ENCODE peak calls at places on chromosomes 3 and 15, in eight cellular contexts. B, M, H, R, L, U, E and D are unnamed samples. For H3K4me1, the result is how much of the 10 kb centered on the place peaks cover.

GRCh38 chr3:34365766-34366165 is 567.3 kb downstream of the PDCD6IP start:
- DNase-seq in B (no peak), M (no peak), H (no peak), R (no peak), L (no peak), U (no peak), E (no peak), D (no peak)

GRCh38 chr15:73681856-73682596 is 2.2 kb upstream of the CD276 start:
- DNase-seq in B (no peak), M (no peak), H (no peak), R (no peak), L (no peak), U (no peak), E (no peak), D (no peak)

GRCh38 chr3:15510493-15510892 is 11.0 kb downstream of the COLQ start:
- DNase-seq in B (no peak), M (no peak), H (no peak), R (no peak), L (no peak), U (no peak), E (no peak), D (no peak)

GRCh38 chr3:28544831-28545230 is 196.2 kb upstream of the AZI2 start:
- DNase-seq in B (no peak), M (no peak), H (no peak), R (no peak), L (no peak), U (no peak), E (no peak), D (no peak)

GRCh38 chr3:168094877-168095610 is 680 bp downstream of the GOLIM4 start:
- DNase-seq in B (peak), M (peak), H (peak), R (peak), L (peak), U (peak), E (peak), D (peak)

GRCh38 chr15:66850078-66850991 is 148.3 kb downstream of the SMAD6 start:
- DNase-seq in B (peak), M (no peak), H (no peak), R (peak), L (no peak), U (no peak), E (no peak), D (no peak)

GRCh38 chr3:175914785-175915184 is 1055.7 kb downstream of the NAALADL2 start:
- DNase-seq in B (no peak), M (no peak), H (no peak), R (no peak), L (no peak), U (no peak), E (no peak), D (no peak)

GRCh38 chr15:100934735-100935134 is 15.6 kb downstream of the LRRK1 start:
- DNase-seq in B (no peak), M (no peak), H (no peak), R (no peak), L (peak), U (no peak), E (no peak), D (no peak)

GRCh38 chr15:74517096-74517495 is 23.9 kb upstream of the ARID3B start:
- DNase-seq in B (no peak), M (no peak), H (no peak), R (no peak), L (peak), U (peak), E (no peak), D (no peak)

GRCh38 chr15:67218428-67218827 is 36.0 kb downstream of the AAGAB start:
- DNase-seq in B (no peak), M (no peak), H (no peak), R (no peak), L (no peak), U (no peak), E (no peak), D (no peak)

GRCh38 chr15:31801152-31801551 is 229.2 kb upstream of the CHRNA7 start:
- DNase-seq in B (no peak), M (no peak), H (no peak), R (no peak), L (peak), U (no peak), E (no peak), D (no peak)

GRCh38 chr3:130844462-130844861 is 49.4 kb upstream of the ATP2C1 start:
- DNase-seq in B (no peak), M (no peak), H (no peak), R (no peak), L (no peak), U (no peak), E (no peak), D (no peak)

GRCh38 chr3:159860727-159861126 is 127.9 kb upstream of the IL12A start:
- DNase-seq in B (no peak), M (no peak), H (no peak), R (no peak), L (no peak), U (no peak), E (no peak), D (no peak)

GRCh38 chr3:161317077-161317476 is 54.2 kb downstream of the SPTSSB start:
- DNase-seq in B (no peak), M (no peak), H (no peak), R (no peak), L (no peak), U (no peak), E (no peak), D (no peak)

GRCh38 chr3:71721721-71722157 is 3.5 kb downstream of the EIF4E3 start:
- DNase-seq in B (no peak), M (no peak), H (no peak), R (no peak), L (no peak), U (no peak), E (no peak), D (no peak)

GRCh38 chr3:55488398-55489055 is 1.4 kb upstream of the WNT5A start:
- DNase-seq in B (peak), M (peak), H (peak), R (peak), L (peak), U (peak), E (no peak), D (peak)

GRCh38 chr3:152104847-152105415 is 163.8 kb upstream of the MBNL1 start:
- DNase-seq in B (no peak), M (no peak), H (no peak), R (peak), L (no peak), U (no peak), E (no peak), D (no peak)

GRCh38 chr15:28208583-28208982 is 109.5 kb upstream of the OCA2 start:
- DNase-seq in B (no peak), M (peak), H (no peak), R (no peak), L (no peak), U (no peak), E (no peak), D (no peak)

GRCh38 chr15:73171711-73172110 is 119.4 kb downstream of the NEO1 start:
- DNase-seq in B (no peak), M (no peak), H (no peak), R (no peak), L (no peak), U (no peak), E (no peak), D (no peak)

GRCh38 chr15:60936186-60936585 is 292.9 kb downstream of the RORA start:
- DNase-seq in B (no peak), M (no peak), H (no peak), R (no peak), L (no peak), U (no peak), E (no peak), D (no peak)

GRCh38 chr15:59691194-59691805 is 2.2 kb upstream of the BNIP2 start:
- DNase-seq in B (peak), M (peak), H (peak), R (peak), L (peak), U (peak), E (peak), D (peak)

GRCh38 chr15:68304611-68305337 is 27.2 kb downstream of the FEM1B start:
- DNase-seq in B (peak), M (peak), H (no peak), R (no peak), L (no peak), U (peak), E (no peak), D (no peak)

GRCh38 chr3:120752230-120752629 is 9.7 kb downstream of the GTF2E1 start:
- DNase-seq in B (no peak), M (no peak), H (no peak), R (no peak), L (no peak), U (no peak), E (no peak), D (no peak)

GRCh38 chr3:23115171-23115877 is 87.8 kb upstream of the UBE2E2 start:
- DNase-seq in B (no peak), M (no peak), H (no peak), R (no peak), L (peak), U (no peak), E (no peak), D (no peak)

GRCh38 chr15:43748376-43748775 is 2.1 kb downstream of the PDIA3 start:
- DNase-seq in B (no peak), M (no peak), H (no peak), R (no peak), L (peak), U (peak), E (no peak), D (no peak)

GRCh38 chr3:108222813-108223307 is 636 bp upstream of the IFT57 start:
- DNase-seq in B (no peak), M (peak), H (no peak), R (no peak), L (peak), U (no peak), E (no peak), D (no peak)

GRCh38 chr3:40456940-40457823 is at the start of gene RPL14:
- DNase-seq in B (peak), M (peak), H (peak), R (peak), L (peak), U (peak), E (peak), D (peak)

GRCh38 chr3:67529337-67529736 is 125.1 kb downstream of the SUCLG2 start:
- DNase-seq in B (no peak), M (no peak), H (no peak), R (no peak), L (no peak), U (no peak), E (no peak), D (no peak)

GRCh38 chr3:148466143-148466542 is 231.6 kb upstream of the AGTR1 start:
- DNase-seq in B (no peak), M (no peak), H (no peak), R (no peak), L (peak), U (no peak), E (no peak), D (peak)

GRCh38 chr3:169841171-169841570 is 28.5 kb upstream of the LRRC34 start:
- DNase-seq in B (no peak), M (no peak), H (peak), R (no peak), L (no peak), U (no peak), E (no peak), D (no peak)

GRCh38 chr3:45887759-45888511 is 1.6 kb downstream of the CCR9 start:
- DNase-seq in B (no peak), M (no peak), H (no peak), R (no peak), L (peak), U (no peak), E (no peak), D (peak)

GRCh38 chr3:125120370-125121122 is 64.7 kb upstream of the HEG1 start:
- DNase-seq in B (no peak), M (peak), H (no peak), R (no peak), L (no peak), U (no peak), E (no peak), D (peak)

GRCh38 chr3:134847349-134847748 is 52.3 kb downstream of the EPHB1 start:
- DNase-seq in B (no peak), M (no peak), H (no peak), R (no peak), L (no peak), U (no peak), E (no peak), D (no peak)

GRCh38 chr15:67979281-67979680 is 74.8 kb upstream of the PIAS1 start:
- DNase-seq in B (no peak), M (no peak), H (no peak), R (no peak), L (no peak), U (no peak), E (no peak), D (no peak)

DNA sequence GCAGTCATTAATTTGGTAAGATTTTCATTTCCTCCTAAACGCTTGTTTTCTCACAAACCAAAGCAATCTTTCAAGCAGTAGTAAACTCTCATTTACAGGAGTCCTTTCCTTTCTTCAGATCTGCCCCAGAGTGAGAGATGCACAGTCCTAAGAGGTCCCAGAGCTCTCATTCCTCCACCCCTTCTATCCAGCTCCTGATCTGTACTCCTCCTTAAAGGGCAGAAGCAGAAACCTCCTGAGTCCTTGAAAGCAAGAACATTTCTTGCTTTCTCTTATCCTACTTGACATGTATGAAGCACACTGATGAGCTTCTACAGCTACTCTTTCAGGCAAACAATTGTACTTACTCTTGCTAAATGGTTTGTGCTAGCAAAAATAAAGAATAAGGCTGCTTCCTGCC is 11.7 kb downstream of the EXD1 start:
- DNase-seq in B (no peak), M (no peak), H (no peak), R (no peak), L (no peak), U (no peak), E (no peak), D (no peak)
- TF ChIP-seq EZH2 in B (no peak), M (no peak), H (no peak), R (no peak), L (no peak), U (no peak), E (no peak), D (no peak)

GRCh38 chr3:177191108-177191779 is 6.0 kb downstream of the TBL1XR1 start:
- DNase-seq in B (no peak), M (no peak), H (no peak), R (no peak), L (no peak), U (no peak), E (no peak), D (no peak)
- H3K27ac ChIP-seq in B (peak), M (peak), H (no peak), R (peak), L (no peak), U (peak), E (no peak), D (peak)

GRCh38 chr3:172039352-172040077 is at the start of gene FNDC3B:
- DNase-seq in B (peak), M (peak), H (peak), R (peak), L (peak), U (peak), E (peak), D (peak)

GRCh38 chr3:172040976-172041963 is 1.9 kb downstream of the FNDC3B start:
- DNase-seq in B (peak), M (peak), H (no peak), R (no peak), L (peak), U (peak), E (no peak), D (peak)

GRCh38 chr3:172040078-172040975 is 949 bp downstream of the FNDC3B start:
- DNase-seq in B (peak), M (peak), H (no peak), R (peak), L (peak), U (peak), E (peak), D (peak)

GRCh38 chr3:172036541-172037215 is 2.7 kb upstream of the FNDC3B start:
- DNase-seq in B (no peak), M (no peak), H (no peak), R (peak), L (no peak), U (no peak), E (no peak), D (no peak)

DNA sequence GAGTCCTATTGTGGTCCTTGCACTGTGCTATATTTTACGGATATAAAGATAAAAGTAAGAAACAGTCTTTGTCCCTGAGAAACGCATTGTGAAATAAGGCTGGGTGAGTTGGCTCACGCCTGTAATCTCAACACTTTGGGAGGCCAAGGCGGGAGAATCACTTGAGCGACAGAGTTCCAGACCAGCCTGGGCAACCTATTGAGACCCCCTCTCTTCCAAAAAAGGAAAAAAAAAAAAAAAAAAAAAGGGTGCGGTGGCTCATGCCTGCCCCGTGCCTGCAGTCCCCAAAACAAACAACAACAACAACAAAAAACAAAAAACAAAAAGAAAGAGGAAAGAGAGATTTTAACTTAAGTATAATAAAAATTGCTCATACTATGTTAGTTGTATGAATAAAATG is 555 bp upstream of the FNDC3B start:
- DNase-seq in B (peak), M (peak), H (no peak), R (no peak), L (no peak), U (no peak), E (no peak), D (no peak)
- H3K4me1 ChIP-seq in B (under half), M (under half), H (under half), R (under half), L (under half), U (under half), E (under half), D (under half)

GRCh38 chr3:123449092-123449985 is 449 bp upstream of the ADCY5 start:
- DNase-seq in B (peak), M (peak), H (no peak), R (no peak), L (no peak), U (peak), E (no peak), D (no peak)
- TF ChIP-seq EZH2 in B (no peak), M (peak), H (no peak), R (no peak), L (peak), U (no peak), E (no peak), D (peak)

DNA sequence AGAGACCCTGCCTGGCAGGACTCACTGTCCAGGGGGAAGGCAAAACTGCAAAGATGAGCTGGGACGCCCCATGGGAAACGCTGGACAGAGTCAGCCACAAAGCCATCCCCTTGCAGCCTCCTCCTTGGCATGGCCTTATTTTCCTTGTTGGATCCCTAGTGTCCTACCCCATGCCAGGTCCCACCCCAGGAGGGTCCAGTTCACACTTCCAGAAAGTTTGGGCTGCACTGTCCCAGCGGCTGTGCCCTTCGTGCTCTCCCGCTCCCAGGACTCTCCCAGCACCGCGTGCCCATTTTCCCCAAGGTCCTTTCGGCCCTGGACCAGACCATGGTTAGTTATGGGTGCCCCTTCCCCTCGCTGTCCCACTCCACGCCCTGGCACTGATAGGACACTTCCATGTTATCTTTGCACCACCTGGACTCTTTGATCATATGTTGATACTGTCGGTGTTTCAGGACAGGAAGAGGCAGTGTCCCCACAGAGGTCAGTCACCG is 5.8 kb upstream of the NRROS start:
- DNase-seq in B (no peak), M (no peak), H (no peak), R (no peak), L (no peak), U (no peak), E (no peak), D (no peak)
- H3K27ac ChIP-seq in B (peak), M (peak), H (peak), R (peak), L (no peak), U (no peak), E (no peak), D (no peak)

GRCh38 chr15:84748274-84749110 is at the start of gene ZNF592:
- DNase-seq in B (peak), M (peak), H (no peak), R (peak), L (peak), U (peak), E (no peak), D (peak)

GRCh38 chr15:84752195-84752594 is 3.8 kb downstream of the ZNF592 start:
- DNase-seq in B (no peak), M (no peak), H (no peak), R (no peak), L (no peak), U (no peak), E (no peak), D (no peak)

GRCh38 chr15:84747423-84748273 is 744 bp upstream of the ZNF592 start:
- DNase-seq in B (peak), M (peak), H (no peak), R (peak), L (peak), U (peak), E (no peak), D (peak)

GRCh38 chr15:84750583-84751092 is 2.2 kb downstream of the ZNF592 start:
- DNase-seq in B (no peak), M (peak), H (no peak), R (peak), L (no peak), U (no peak), E (no peak), D (no peak)

GRCh38 chr15:84749111-84749991 is 959 bp downstream of the ZNF592 start:
- DNase-seq in B (peak), M (peak), H (no peak), R (peak), L (peak), U (peak), E (no peak), D (peak)
- H3K4me1 ChIP-seq in B (under half), M (under half), H (under half), R (under half), L (under half), U (under half), E (under half), D (under half)

DNA sequence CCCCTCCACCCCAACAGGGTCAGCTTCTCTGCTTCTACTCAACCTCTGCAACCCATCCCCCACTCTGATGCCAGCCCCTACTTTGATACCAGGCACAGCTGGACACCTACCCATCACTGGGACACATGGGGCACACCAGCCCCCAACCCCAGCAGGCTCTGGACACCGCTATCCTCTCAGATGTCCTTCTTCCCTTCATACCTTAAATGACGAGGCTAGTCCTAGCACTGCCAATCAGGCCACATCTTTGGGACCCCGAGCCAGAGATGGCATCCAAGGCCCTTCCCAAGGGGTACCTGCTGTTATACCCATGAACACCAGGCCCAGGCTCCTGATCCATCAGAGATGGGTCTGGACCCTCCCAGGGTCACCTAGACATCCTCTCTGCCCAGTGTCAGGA is 10.6 kb downstream of the POC1A start:
- DNase-seq in B (no peak), M (no peak), H (no peak), R (no peak), L (no peak), U (no peak), E (no peak), D (no peak)
- TF ChIP-seq EZH2 in B (no peak), M (no peak), H (no peak), R (no peak), L (no peak), U (no peak), E (no peak), D (no peak)